ENCODE peak calls at places on chromosomes 13 and 19, in four cellular contexts. Q, C, N and W are unnamed samples.

GRCh38 chr13:29702912-29703351 is 107.4 kb upstream of the SLC7A1 start:
- DNase-seq in Q (peak), C (peak), N (peak), W (peak)

GRCh38 chr13:19860884-19861655 is 2.4 kb downstream of the ZMYM5 start:
- DNase-seq in Q (no peak), C (peak), N (peak), W (no peak)

GRCh38 chr13:65133094-65133493 is 2097.0 kb downstream of the PCDH9 start:
- DNase-seq in Q (no peak), C (no peak), N (no peak), W (no peak)

GRCh38 chr19:17302391-17303166 is 646 bp downstream of the ABHD8 start:
- DNase-seq in Q (no peak), C (peak), N (peak), W (no peak)

GRCh38 chr13:33723772-33724435 is 94.0 kb upstream of the RFC3 start:
- DNase-seq in Q (peak), C (peak), N (peak), W (peak)

GRCh38 chr13:70864731-70865130 is 756.5 kb upstream of the KLHL1 start:
- DNase-seq in Q (no peak), C (no peak), N (peak), W (no peak)

GRCh38 chr13:46010148-46010547 is 42.4 kb downstream of the ZC3H13 start:
- DNase-seq in Q (no peak), C (peak), N (peak), W (no peak)

GRCh38 chr19:39916236-39916635 is 18.2 kb downstream of the FCGBP start:
- DNase-seq in Q (no peak), C (no peak), N (no peak), W (no peak)

GRCh38 chr19:54431255-54431838 is 16.1 kb downstream of the TTYH1 start:
- DNase-seq in Q (no peak), C (no peak), N (no peak), W (no peak)

GRCh38 chr19:35671818-35672217 is 5.5 kb downstream of the UPK1A start:
- DNase-seq in Q (no peak), C (peak), N (peak), W (no peak)

GRCh38 chr19:35669566-35669965 is 3.2 kb downstream of the UPK1A start:
- DNase-seq in Q (no peak), C (no peak), N (no peak), W (no peak)

GRCh38 chr19:35673121-35673804 is 6.9 kb downstream of the UPK1A start:
- DNase-seq in Q (peak), C (peak), N (no peak), W (peak)

GRCh38 chr19:35670686-35671085 is 4.4 kb downstream of the UPK1A start:
- DNase-seq in Q (no peak), C (no peak), N (no peak), W (no peak)

DNA sequence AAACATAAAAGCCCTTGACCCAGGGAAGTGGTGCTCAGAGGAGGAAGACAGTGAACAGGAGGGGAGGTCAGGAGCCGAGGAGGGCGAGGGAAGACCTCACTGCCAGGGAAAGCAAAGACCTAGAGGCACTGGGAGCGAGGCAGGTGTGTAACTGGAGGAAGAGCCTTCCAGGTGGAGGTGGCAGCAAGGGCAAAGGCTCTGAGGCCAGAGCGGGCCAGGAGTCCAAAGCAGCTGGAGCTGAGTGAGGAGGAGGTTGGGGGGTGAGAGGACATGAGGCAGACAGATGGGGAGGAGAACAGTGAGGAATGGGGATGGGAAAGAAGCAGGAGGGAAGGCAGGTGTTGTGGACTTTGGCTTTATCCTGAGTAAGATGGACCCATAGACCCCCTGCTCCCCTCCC is 3.7 kb downstream of the UPK1A start:
- DNase-seq in Q (no peak), C (no peak), N (no peak), W (no peak)
- H3K4me3 ChIP-seq in Q (no peak), C (no peak), N (no peak), W (no peak)

GRCh38 chr13:48574036-48574796 is 41.3 kb upstream of the RCBTB2 start:
- DNase-seq in Q (no peak), C (no peak), N (no peak), W (no peak)
- H3K4me3 ChIP-seq in Q (no peak), C (no peak), N (no peak), W (no peak)

GRCh38 chr19:35909684-35910035 is 1.6 kb upstream of the TYROBP start:
- DNase-seq in Q (no peak), C (no peak), N (no peak), W (no peak)
- H3K4me3 ChIP-seq in Q (no peak), C (no peak), N (no peak), W (no peak)

GRCh38 chr19:10817291-10818038 is 18.5 kb downstream of the TMED1 start:
- DNase-seq in Q (peak), C (peak), N (no peak), W (no peak)
- H3K4me3 ChIP-seq in Q (peak), C (peak), N (no peak), W (no peak)

DNA sequence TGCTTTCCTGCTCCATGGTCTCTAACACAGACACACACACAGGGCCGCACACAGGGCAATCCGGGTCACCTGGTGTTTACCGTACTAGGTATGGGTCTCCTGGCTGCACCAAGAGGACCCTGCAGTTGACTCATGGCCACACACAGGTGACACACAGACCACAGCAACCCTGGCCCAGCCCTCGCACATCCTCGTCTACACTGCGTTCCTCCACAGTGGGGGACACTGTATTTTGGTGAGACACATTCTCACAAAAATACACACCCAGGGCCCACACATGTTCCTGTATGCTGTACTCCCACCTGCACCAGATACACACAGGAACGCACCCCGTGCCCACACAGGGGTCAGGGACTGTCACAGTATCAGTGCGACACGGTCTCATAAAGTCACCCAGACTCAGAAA is 12.8 kb downstream of the PDE4A start:
- DNase-seq in Q (no peak), C (no peak), N (no peak), W (no peak)
- H3K4me3 ChIP-seq in Q (no peak), C (no peak), N (no peak), W (no peak)

GRCh38 chr19:56136362-56136761 is 4.7 kb upstream of the ZNF444 start:
- DNase-seq in Q (no peak), C (no peak), N (no peak), W (peak)

GRCh38 chr19:56134655-56134922 is 6.5 kb upstream of the ZNF444 start:
- DNase-seq in Q (no peak), C (no peak), N (no peak), W (no peak)

GRCh38 chr19:56133858-56134654 is 7.0 kb upstream of the ZNF444 start:
- DNase-seq in Q (peak), C (peak), N (peak), W (no peak)

GRCh38 chr19:56131651-56132050 is 9.4 kb upstream of the ZNF444 start:
- DNase-seq in Q (no peak), C (no peak), N (no peak), W (no peak)

GRCh38 chr19:56132316-56132822 is 8.7 kb upstream of the ZNF444 start:
- DNase-seq in Q (no peak), C (peak), N (no peak), W (no peak)
- H3K4me3 ChIP-seq in Q (no peak), C (no peak), N (no peak), W (no peak)

DNA sequence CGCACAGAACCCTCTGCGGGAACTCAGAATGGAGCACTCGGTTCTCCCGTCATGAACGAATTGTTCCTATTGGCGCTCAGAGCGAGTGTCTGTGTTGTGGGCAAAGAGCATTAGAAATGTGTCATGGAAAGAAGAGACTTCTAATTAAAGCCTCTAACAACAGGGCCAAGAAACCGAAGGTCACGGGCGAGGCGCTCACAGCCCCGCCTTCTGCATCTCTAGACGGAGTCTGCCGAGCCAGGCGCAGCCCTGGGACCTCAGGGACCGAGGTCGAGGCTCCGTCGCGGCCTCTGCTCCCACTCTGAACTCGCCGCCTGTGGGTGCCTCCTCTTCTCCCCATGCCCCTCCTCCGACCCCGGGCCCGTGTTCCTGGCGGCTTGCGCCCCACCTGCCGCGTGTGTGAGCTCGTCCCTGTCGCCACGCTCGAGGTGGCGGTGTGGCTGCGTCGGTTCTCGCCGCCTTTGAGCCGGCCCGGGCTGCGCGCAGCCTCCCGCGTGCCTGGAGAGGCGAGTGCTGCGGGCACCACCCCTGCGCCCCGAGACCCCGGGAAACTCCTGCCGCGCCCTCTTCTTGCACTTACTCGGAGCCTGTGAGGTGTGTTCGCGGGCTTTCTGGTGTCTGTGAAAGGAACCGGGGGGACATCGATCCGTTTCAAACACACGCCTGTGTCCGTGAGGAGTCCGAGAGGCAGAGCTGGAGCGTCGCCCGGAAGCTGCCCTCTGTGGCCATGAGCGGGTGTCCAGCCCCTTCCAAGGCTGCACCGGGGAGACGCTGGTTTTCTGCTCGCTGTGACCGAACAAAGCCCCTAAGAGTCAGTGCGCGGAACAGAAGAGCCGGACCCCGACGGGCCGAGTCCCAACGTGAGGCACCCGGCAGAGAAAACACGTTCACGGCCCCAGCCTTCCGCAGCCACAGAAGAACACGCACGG is 45.4 kb upstream of the SPACA7 start:
- DNase-seq in Q (no peak), C (peak), N (no peak), W (no peak)
- H3K4me3 ChIP-seq in Q (no peak), C (no peak), N (no peak), W (peak)

GRCh38 chr19:50500060-50500752 is 10.8 kb downstream of the JOSD2 start:
- DNase-seq in Q (peak), C (no peak), N (peak), W (peak)
- H3K4me3 ChIP-seq in Q (no peak), C (no peak), N (no peak), W (peak)

GRCh38 chr13:52450793-52451116 is 321 bp upstream of the VPS36 start:
- DNase-seq in Q (no peak), C (no peak), N (no peak), W (no peak)
- H3K4me3 ChIP-seq in Q (peak), C (peak), N (no peak), W (no peak)

GRCh38 chr19:12667903-12668302 is 1.3 kb downstream of the WDR83 start:
- DNase-seq in Q (no peak), C (no peak), N (no peak), W (no peak)
- H3K4me3 ChIP-seq in Q (peak), C (peak), N (peak), W (no peak)